ENCODE peak calls at places on chromosomes 6 and 20, in five cellular contexts. One of them, this sample, is unnamed.

GRCh38 chr6:52595000-52595795 is 18.3 kb upstream of the TRAM2 start:
- DNase-seq in dermis blood vessel endothelial cell: peak
- DNase-seq in T-helper 2 cell treated with Interferon-gamma antibody and Interleukin-4, amounts not matched to agents 5 μg/mL and 100 μg/mL, for 36 hours: no peak
- DNase-seq in endothelial cell: no peak
- DNase-seq in left lobe of liver: no peak
- DNase-seq in this sample: peak

GRCh38 chr6:43683708-43684455 is 3.7 kb downstream of the MRPS18A start:
- DNase-seq in dermis blood vessel endothelial cell: no peak
- DNase-seq in T-helper 2 cell treated with Interferon-gamma antibody and Interleukin-4, amounts not matched to agents 5 μg/mL and 100 μg/mL, for 36 hours: no peak
- DNase-seq in endothelial cell: no peak
- DNase-seq in left lobe of liver: no peak
- DNase-seq in this sample: no peak

GRCh38 chr6:13453771-13454251 is 33.6 kb downstream of the GFOD1 start:
- DNase-seq in dermis blood vessel endothelial cell: peak
- DNase-seq in T-helper 2 cell treated with Interferon-gamma antibody and Interleukin-4, amounts not matched to agents 5 μg/mL and 100 μg/mL, for 36 hours: peak
- DNase-seq in endothelial cell: no peak
- DNase-seq in left lobe of liver: peak
- DNase-seq in this sample: no peak

GRCh38 chr6:13203145-13203544 is 125.2 kb downstream of the TBC1D7 start:
- DNase-seq in dermis blood vessel endothelial cell: no peak
- DNase-seq in T-helper 2 cell treated with Interferon-gamma antibody and Interleukin-4, amounts not matched to agents 5 μg/mL and 100 μg/mL, for 36 hours: no peak
- DNase-seq in endothelial cell: no peak
- DNase-seq in left lobe of liver: no peak
- DNase-seq in this sample: no peak

GRCh38 chr6:26304213-26305096 is 60.5 kb upstream of the BTN3A2 start:
- DNase-seq in dermis blood vessel endothelial cell: peak
- DNase-seq in T-helper 2 cell treated with Interferon-gamma antibody and Interleukin-4, amounts not matched to agents 5 μg/mL and 100 μg/mL, for 36 hours: no peak
- DNase-seq in endothelial cell: no peak
- DNase-seq in left lobe of liver: no peak
- DNase-seq in this sample: no peak

GRCh38 chr6:151690768-151691562 is 116.5 kb upstream of the ESR1 start:
- DNase-seq in dermis blood vessel endothelial cell: no peak
- DNase-seq in T-helper 2 cell treated with Interferon-gamma antibody and Interleukin-4, amounts not matched to agents 5 μg/mL and 100 μg/mL, for 36 hours: peak
- DNase-seq in endothelial cell: no peak
- DNase-seq in left lobe of liver: no peak
- DNase-seq in this sample: no peak

GRCh38 chr6:139533573-139534471 is 159.4 kb upstream of the CITED2 start:
- DNase-seq in dermis blood vessel endothelial cell: peak
- DNase-seq in T-helper 2 cell treated with Interferon-gamma antibody and Interleukin-4, amounts not matched to agents 5 μg/mL and 100 μg/mL, for 36 hours: no peak
- DNase-seq in endothelial cell: no peak
- DNase-seq in left lobe of liver: no peak
- DNase-seq in this sample: no peak

GRCh38 chr20:50886184-50886790 is 45.0 kb downstream of the ADNP start:
- DNase-seq in dermis blood vessel endothelial cell: no peak
- DNase-seq in T-helper 2 cell treated with Interferon-gamma antibody and Interleukin-4, amounts not matched to agents 5 μg/mL and 100 μg/mL, for 36 hours: no peak
- DNase-seq in endothelial cell: no peak
- DNase-seq in left lobe of liver: no peak
- DNase-seq in this sample: no peak

GRCh38 chr20:60327971-60328660 is 369.9 kb downstream of the CDH26 start:
- DNase-seq in dermis blood vessel endothelial cell: no peak
- DNase-seq in T-helper 2 cell treated with Interferon-gamma antibody and Interleukin-4, amounts not matched to agents 5 μg/mL and 100 μg/mL, for 36 hours: no peak
- DNase-seq in endothelial cell: no peak
- DNase-seq in left lobe of liver: no peak
- DNase-seq in this sample: no peak

GRCh38 chr6:11911535-11911934 is 100.6 kb upstream of the HIVEP1 start:
- DNase-seq in dermis blood vessel endothelial cell: no peak
- DNase-seq in T-helper 2 cell treated with Interferon-gamma antibody and Interleukin-4, amounts not matched to agents 5 μg/mL and 100 μg/mL, for 36 hours: no peak
- DNase-seq in endothelial cell: no peak
- DNase-seq in left lobe of liver: no peak
- DNase-seq in this sample: no peak

GRCh38 chr6:77650098-77650663 is 2.7 kb upstream of the MEI4 start:
- DNase-seq in dermis blood vessel endothelial cell: peak
- DNase-seq in T-helper 2 cell treated with Interferon-gamma antibody and Interleukin-4, amounts not matched to agents 5 μg/mL and 100 μg/mL, for 36 hours: no peak
- DNase-seq in endothelial cell: peak
- DNase-seq in left lobe of liver: no peak
- DNase-seq in this sample: peak

GRCh38 chr6:70289299-70289698 is 13.6 kb downstream of the COL9A1 start:
- DNase-seq in dermis blood vessel endothelial cell: no peak
- DNase-seq in T-helper 2 cell treated with Interferon-gamma antibody and Interleukin-4, amounts not matched to agents 5 μg/mL and 100 μg/mL, for 36 hours: no peak
- DNase-seq in endothelial cell: no peak
- DNase-seq in left lobe of liver: no peak
- DNase-seq in this sample: peak

GRCh38 chr6:49933526-49933925 is 30.4 kb downstream of the DEFB114 start:
- DNase-seq in dermis blood vessel endothelial cell: no peak
- DNase-seq in T-helper 2 cell treated with Interferon-gamma antibody and Interleukin-4, amounts not matched to agents 5 μg/mL and 100 μg/mL, for 36 hours: no peak
- DNase-seq in endothelial cell: no peak
- DNase-seq in left lobe of liver: no peak
- DNase-seq in this sample: no peak

GRCh38 chr20:25285091-25285647 is 37.3 kb downstream of the PYGB start:
- DNase-seq in dermis blood vessel endothelial cell: no peak
- DNase-seq in T-helper 2 cell treated with Interferon-gamma antibody and Interleukin-4, amounts not matched to agents 5 μg/mL and 100 μg/mL, for 36 hours: no peak
- DNase-seq in endothelial cell: no peak
- DNase-seq in left lobe of liver: peak
- DNase-seq in this sample: no peak

GRCh38 chr6:19472850-19473249 is 364.3 kb upstream of the ID4 start:
- DNase-seq in dermis blood vessel endothelial cell: no peak
- DNase-seq in T-helper 2 cell treated with Interferon-gamma antibody and Interleukin-4, amounts not matched to agents 5 μg/mL and 100 μg/mL, for 36 hours: no peak
- DNase-seq in endothelial cell: peak
- DNase-seq in left lobe of liver: no peak
- DNase-seq in this sample: no peak